ENCODE peak calls at places on chromosomes 5 and 9, in six cellular contexts. Y is breast epithelium, L is IMR-90, V is astrocyte of the spinal cord, S is GM12864, M is astrocyte. W is an unnamed sample.

GRCh38 chr5:306011-306805 is 15.3 kb upstream of the AHRR start:
- DNase-seq in M (no peak), Y (no peak), L (no peak), V (no peak), S (no peak), W (no peak)

GRCh38 chr9:33719581-33720374 is 75.6 kb upstream of the PRSS3 start:
- DNase-seq in S (no peak), L (no peak), V (no peak), M (no peak), Y (no peak), W (peak; percentile 15)

GRCh38 chr9:137113385-137114159 is 961 bp downstream of the DPP7 start:
- DNase-seq in Y (no peak), L (no peak), V (no peak), S (no peak), M (no peak), W (no peak)

GRCh38 chr9:130680836-130681768 is 12.5 kb upstream of the EXOSC2 start:
- DNase-seq in M (peak; percentile 75), V (peak; percentile 90), Y (peak; percentile 50), L (peak; percentile 88), S (no peak), W (peak; percentile 87)

GRCh38 chr9:17330097-17330496 is 195.3 kb downstream of the CNTLN start:
- DNase-seq in M (no peak), V (no peak), Y (no peak), S (no peak), L (peak; percentile 46), W (no peak)

GRCh38 chr5:79305706-79306105 is 69.8 kb downstream of the JMY start:
- DNase-seq in Y (no peak), S (no peak), L (peak; percentile 37), V (no peak), M (no peak), W (no peak)

GRCh38 chr9:35396560-35397215 is 93.2 kb upstream of the RUSC2 start:
- DNase-seq in M (no peak), S (no peak), L (no peak), Y (no peak), V (no peak), W (no peak)

GRCh38 chr9:82488319-82488701 is 499.7 kb downstream of the SPATA31D1 start:
- DNase-seq in S (no peak), Y (no peak), V (no peak), L (no peak), M (no peak), W (no peak)

GRCh38 chr9:27352457-27353188 is 55.7 kb upstream of the EQTN start:
- DNase-seq in S (no peak), V (no peak), Y (no peak), M (no peak), L (no peak), W (no peak)

DNA sequence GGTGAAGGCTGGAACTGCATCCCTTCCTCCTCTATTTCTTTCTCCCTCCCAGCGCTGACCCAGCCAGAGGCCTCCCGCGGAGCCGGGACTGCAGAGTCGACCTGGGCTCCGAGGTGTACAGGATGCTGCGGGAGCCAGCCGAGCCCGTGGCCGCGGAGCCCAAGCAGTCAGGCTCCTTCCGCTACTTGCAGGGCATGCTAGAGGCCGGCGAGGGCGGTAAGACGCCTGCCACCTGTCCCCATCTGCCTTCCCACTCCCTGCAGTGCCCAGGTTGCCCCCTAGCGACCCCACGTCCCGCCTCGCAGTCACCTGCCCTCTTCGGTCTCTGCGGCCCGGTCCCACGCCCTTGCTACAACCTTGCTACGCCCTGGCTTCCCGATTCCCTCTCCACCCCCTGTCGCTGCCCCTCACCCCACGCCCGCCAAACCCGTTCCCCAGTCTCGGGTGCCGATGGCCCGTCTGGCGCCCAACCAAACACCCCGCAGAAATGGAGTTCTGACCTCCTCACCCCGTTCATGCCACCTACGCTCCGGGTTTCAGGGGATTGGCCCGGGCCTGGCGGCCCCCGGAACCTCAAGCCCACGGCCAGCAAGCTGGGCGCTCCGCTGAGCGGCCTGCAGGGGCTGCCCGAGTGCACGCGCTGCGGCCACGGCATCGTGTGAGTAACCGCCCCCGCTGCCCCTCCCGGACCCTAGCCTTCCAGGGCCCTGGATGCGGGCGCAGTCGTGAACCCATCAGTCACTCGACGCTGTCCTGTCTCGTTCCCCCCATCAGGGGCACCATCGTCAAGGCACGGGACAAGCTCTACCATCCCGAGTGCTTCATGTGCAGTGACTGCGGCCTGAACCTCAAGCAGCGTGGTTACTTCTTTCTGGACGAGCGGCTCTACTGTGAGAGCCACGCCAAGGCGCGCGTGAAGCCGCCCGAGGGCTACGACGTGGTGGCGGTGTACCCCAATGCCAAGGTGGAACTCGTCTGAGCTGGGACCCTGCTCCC is 14.1 kb downstream of the PDLIM4 start:
- DNase-seq in Y (peak; percentile 17), L (no peak), V (no peak), S (no peak), M (no peak), W (no peak)
- TF ChIP-seq CTCF in Y (no peak), L (no peak), V (no peak), S (no peak), M (no peak), W (no peak)

GRCh38 chr5:149254506-149254905 is 17.2 kb upstream of the AFAP1L1 start:
- DNase-seq in S (no peak), L (peak; percentile 48), Y (no peak), M (no peak), V (peak; percentile 30), W (peak; percentile 9)
- TF ChIP-seq CTCF in S (no peak), L (no peak), Y (no peak), M (no peak), V (no peak), W (no peak)

GRCh38 chr5:130555429-130555828 is 609.6 kb downstream of the HINT1 start:
- DNase-seq in M (no peak), V (no peak), L (no peak), Y (no peak), S (no peak), W (no peak)
- TF ChIP-seq CTCF in M (no peak), V (no peak), L (no peak), Y (no peak), S (no peak), W (no peak)

DNA sequence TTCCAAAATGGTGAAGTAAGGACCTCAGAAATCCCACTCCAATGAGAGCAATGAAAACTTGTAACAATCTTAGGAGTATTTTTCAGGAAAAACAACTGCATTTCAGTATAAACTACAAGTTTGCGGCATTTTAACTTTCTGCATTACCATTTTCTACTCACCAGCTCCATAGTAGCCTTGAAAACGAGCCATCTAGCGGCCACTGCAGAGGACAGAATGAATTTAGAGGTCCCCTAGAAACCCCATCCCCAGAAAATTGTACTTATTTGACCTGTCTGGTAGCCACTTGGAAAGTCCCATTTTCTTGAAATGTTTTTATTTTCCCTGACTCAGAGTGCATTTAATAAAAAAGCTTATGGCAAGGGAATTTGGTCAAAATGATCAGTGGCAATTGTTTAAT is 205.4 kb upstream of the ITGA1 start:
- DNase-seq in M (no peak), L (no peak), S (no peak), V (no peak), Y (no peak), W (no peak)
- TF ChIP-seq CTCF in M (no peak), L (no peak), S (peak; percentile 10), V (no peak), Y (no peak), W (peak; percentile 51)

DNA sequence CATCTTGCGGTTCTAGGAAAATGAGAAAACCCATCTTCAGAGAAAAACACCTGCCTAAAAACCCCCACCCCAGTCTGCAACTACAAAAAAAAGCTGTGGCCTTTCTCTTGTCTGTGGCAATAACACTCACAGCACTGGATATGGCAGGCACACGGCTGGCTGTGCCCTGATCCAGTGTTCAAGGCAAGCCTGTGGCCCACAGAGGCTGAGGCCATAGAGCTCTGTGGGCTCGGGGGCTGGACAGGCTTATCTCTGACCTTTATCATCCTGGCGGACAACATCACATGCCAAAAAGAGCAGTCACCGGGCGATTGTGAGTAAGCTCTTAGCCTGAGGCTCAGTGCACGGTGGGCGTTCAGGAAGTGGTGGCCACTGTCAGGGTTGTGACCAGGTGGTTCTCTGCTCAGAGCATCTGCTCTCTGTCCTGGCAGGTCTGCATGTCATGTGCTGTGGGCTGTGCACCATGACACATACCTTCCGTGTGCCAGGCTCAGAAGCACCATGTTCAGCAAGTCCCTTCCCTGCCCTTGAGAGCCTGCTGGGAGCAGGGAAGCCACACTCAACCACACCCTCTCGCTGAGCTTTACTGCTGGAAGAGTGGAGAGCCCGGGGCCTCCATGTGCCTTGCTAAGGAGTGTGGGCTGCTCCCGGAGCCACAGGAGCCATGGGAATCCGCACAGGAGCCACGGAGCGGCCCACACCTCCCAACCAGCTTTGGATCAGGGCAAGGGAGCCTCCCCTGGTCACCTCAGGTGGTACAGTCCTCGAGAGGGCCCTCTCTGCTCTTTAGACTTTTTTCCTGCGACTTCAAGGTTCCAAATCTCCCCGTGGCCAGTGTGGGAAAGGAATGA is 34.6 kb upstream of the WDR38 start:
- DNase-seq in Y (peak; percentile 51), S (no peak), L (peak; percentile 74), V (peak; percentile 39), M (peak; percentile 60), W (peak; percentile 57)
- TF ChIP-seq CTCF in Y (no peak), S (no peak), L (no peak), V (no peak), M (no peak), W (peak; percentile 13)

GRCh38 chr9:71446081-71446480 is 322.2 kb downstream of the CEMIP2 start:
- DNase-seq in V (no peak), L (no peak), M (no peak), S (no peak), Y (no peak), W (no peak)

GRCh38 chr9:71442937-71443336 is 321.5 kb upstream of the TRPM3 start:
- DNase-seq in S (no peak), V (no peak), L (no peak), M (no peak), Y (no peak), W (no peak)

GRCh38 chr9:71446499-71447411 is 321.6 kb downstream of the CEMIP2 start:
- DNase-seq in L (peak; percentile 46), M (peak; percentile 51), Y (no peak), V (peak; percentile 65), S (no peak), W (peak; percentile 21)
- TF ChIP-seq CTCF in L (no peak), M (no peak), Y (no peak), V (no peak), S (peak; percentile 8), W (peak; percentile 33)

W was measured in HFFc6.